ENCODE peak calls at places on chromosomes 3 and 15, in ten cellular contexts. Y, F, U, J, Q, T, E, A, O and G are unnamed samples.

GRCh38 chr3:135908225-135908624 is 57.3 kb upstream of the PPP2R3A start:
- DNase-seq in Y (no peak), F (no peak), U (peak; percentile 61), J (no peak), Q (no peak), T (peak; percentile 11), E (no peak), A (no peak), O (no peak), G (no peak)

GRCh38 chr15:35308802-35309201 is 223.7 kb upstream of the NANOGP8 start:
- DNase-seq in Y (no peak), F (no peak), U (no peak), J (no peak), Q (no peak), T (no peak), E (no peak), A (peak; percentile 29), O (no peak), G (peak; percentile 16)

GRCh38 chr3:125398952-125399351 is 23.8 kb upstream of the ZNF148 start:
- DNase-seq in Y (no peak), F (no peak), U (no peak), J (no peak), Q (no peak), T (no peak), E (no peak), A (no peak), O (no peak), G (peak; percentile 11)

GRCh38 chr3:37941608-37942540 is 48.7 kb upstream of the VILL start:
- DNase-seq in Y (no peak), F (no peak), U (no peak), J (no peak), Q (no peak), T (no peak), E (no peak), A (no peak), O (no peak), G (no peak)

GRCh38 chr15:48394172-48394571 is 62.9 kb downstream of the DUT start:
- DNase-seq in Y (no peak), F (no peak), U (no peak), J (no peak), Q (peak; percentile 83), T (no peak), E (no peak), A (no peak), O (no peak), G (no peak)

GRCh38 chr15:72227720-72228119 is 3.3 kb downstream of the PKM start:
- DNase-seq in Y (no peak), F (no peak), U (no peak), J (no peak), Q (no peak), T (no peak), E (no peak), A (no peak), O (no peak), G (no peak)

GRCh38 chr15:95131071-95131683 is 899.8 kb downstream of the MCTP2 start:
- DNase-seq in Y (no peak), F (no peak), U (no peak), J (peak; percentile 71), Q (no peak), T (no peak), E (no peak), A (no peak), O (no peak), G (no peak)

GRCh38 chr15:57505949-57506391 is 85.7 kb upstream of the MYZAP start:
- DNase-seq in Y (peak; percentile 43), F (no peak), U (peak; percentile 85), J (no peak), Q (peak; percentile 90), T (peak; percentile 92), E (no peak), A (no peak), O (no peak), G (no peak)

GRCh38 chr3:159200176-159200575 is 398.3 kb downstream of the MFSD1 start:
- DNase-seq in Y (no peak), F (no peak), U (no peak), J (no peak), Q (no peak), T (no peak), E (no peak), A (no peak), O (no peak), G (no peak)

GRCh38 chr3:196636369-196637349 is 2.8 kb upstream of the NRROS start:
- DNase-seq in Y (no peak), F (no peak), U (no peak), J (no peak), Q (no peak), T (no peak), E (no peak), A (no peak), O (no peak), G (no peak)

GRCh38 chr3:160482796-160483195 is 33.2 kb upstream of the TRIM59 start:
- DNase-seq in Y (no peak), F (no peak), U (no peak), J (no peak), Q (no peak), T (no peak), E (no peak), A (no peak), O (no peak), G (no peak)

GRCh38 chr3:98329392-98330124 is 24.1 kb upstream of the OR5K4 start:
- DNase-seq in Y (no peak), F (no peak), U (no peak), J (peak; percentile 68), Q (peak; percentile 43), T (peak; percentile 59), E (peak; percentile 40), A (no peak), O (no peak), G (peak; percentile 66)

GRCh38 chr3:106589306-106589942 is 720.6 kb upstream of the CBLB start:
- DNase-seq in Y (no peak), F (no peak), U (no peak), J (no peak), Q (no peak), T (no peak), E (no peak), A (no peak), O (no peak), G (no peak)

GRCh38 chr3:179956416-179956830 is 80.3 kb downstream of the PEX5L start:
- DNase-seq in Y (no peak), F (no peak), U (no peak), J (no peak), Q (no peak), T (no peak), E (no peak), A (no peak), O (no peak), G (no peak)

GRCh38 chr3:157113832-157114505 is 46.0 kb downstream of the CCNL1 start:
- DNase-seq in Y (no peak), F (no peak), U (no peak), J (no peak), Q (no peak), T (no peak), E (no peak), A (no peak), O (no peak), G (peak; percentile 32)

GRCh38 chr15:51736646-51737537 is 563 bp downstream of the LYSMD2 start:
- DNase-seq in Y (peak; percentile 64), F (peak; percentile 39), U (peak; percentile 70), J (peak; percentile 69), Q (peak; percentile 53), T (peak; percentile 60), E (no peak), A (peak; percentile 52), O (peak; percentile 43), G (peak; percentile 72)

GRCh38 chr15:49847436-49847835 is 226.6 kb downstream of the DTWD1 start:
- DNase-seq in Y (no peak), F (no peak), U (no peak), J (no peak), Q (no peak), T (no peak), E (no peak), A (no peak), O (no peak), G (no peak)

GRCh38 chr3:129418041-129418973 is 10.1 kb downstream of the EFCAB12 start:
- DNase-seq in Y (no peak), F (no peak), U (no peak), J (peak; percentile 45), Q (no peak), T (no peak), E (peak; percentile 64), A (no peak), O (no peak), G (no peak)

GRCh38 chr3:44712455-44713075 is at the start of gene ZNF502:
- DNase-seq in Y (peak; percentile 86), F (peak; percentile 41), U (peak; percentile 87), J (peak; percentile 93), Q (peak; percentile 85), T (peak; percentile 95), E (no peak), A (peak; percentile 87), O (peak; percentile 9), G (peak; percentile 49)

GRCh38 chr3:184248454-184249411 is at the start of gene ALG3:
- DNase-seq in Y (peak; percentile 84), F (peak; percentile 85), U (peak; percentile 88), J (peak; percentile 91), Q (peak; percentile 86), T (peak; percentile 89), E (peak; percentile 76), A (peak; percentile 86), O (peak; percentile 77), G (peak; percentile 96)
- TF ChIP-seq POLR2A in Y (peak; percentile 31), F (peak; percentile 94), U (no peak), J (peak; percentile 53), Q (no peak), T (peak; percentile 68), E (no peak), A (peak; percentile 50), O (peak; percentile 97), G (peak; percentile 79)

GRCh38 chr3:133112666-133113065 is 74.5 kb downstream of the TMEM108 start:
- DNase-seq in Y (no peak), F (no peak), U (no peak), J (no peak), Q (no peak), T (no peak), E (no peak), A (no peak), O (no peak), G (no peak)
- TF ChIP-seq POLR2A in Y (no peak), F (no peak), U (no peak), J (no peak), Q (no peak), T (no peak), E (no peak), A (no peak), O (no peak), G (no peak)

DNA sequence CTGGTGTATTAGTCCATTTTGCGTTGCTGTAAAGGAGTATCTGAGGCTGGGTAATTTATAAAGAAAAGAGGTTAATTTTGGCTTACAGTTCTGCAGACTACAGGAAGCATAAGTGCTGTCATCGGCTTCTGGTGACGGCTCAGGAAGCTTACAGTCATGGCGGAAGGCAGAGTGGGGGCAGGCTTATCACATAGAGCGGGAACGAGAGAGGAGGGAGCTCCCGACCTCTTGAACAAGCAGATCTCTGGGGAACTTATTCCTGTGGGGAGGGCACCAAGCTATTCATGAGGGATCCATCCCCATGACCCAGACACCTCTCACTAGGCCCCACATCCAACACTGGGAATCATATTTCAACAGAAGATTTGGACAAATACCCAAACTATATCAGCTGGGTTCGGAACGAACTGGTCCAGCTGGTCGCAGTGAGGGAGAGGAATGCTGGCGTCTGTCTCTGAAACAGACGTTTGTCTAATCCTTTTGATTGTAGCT is 72.5 kb downstream of the LMLN start:
- DNase-seq in Y (no peak), F (no peak), U (no peak), J (no peak), Q (no peak), T (no peak), E (no peak), A (no peak), O (no peak), G (no peak)
- TF ChIP-seq POLR2A in Y (no peak), F (no peak), U (no peak), J (no peak), Q (no peak), T (no peak), E (no peak), A (no peak), O (no peak), G (no peak)

GRCh38 chr3:8482960-8483665 is 18.5 kb upstream of the LMCD1 start:
- DNase-seq in Y (peak; percentile 78), F (no peak), U (peak; percentile 81), J (peak; percentile 80), Q (peak; percentile 58), T (peak; percentile 71), E (peak; percentile 75), A (peak; percentile 70), O (no peak), G (no peak)
- TF ChIP-seq POLR2A in Y (no peak), F (no peak), U (no peak), J (no peak), Q (no peak), T (no peak), E (no peak), A (no peak), O (no peak), G (no peak)